ENCODE peak calls at places on chromosomes 13 and 19, in five cellular contexts. N, K, S, I and E are unnamed samples.

GRCh38 chr19:48915757-48916156 is 15.6 kb downstream of the NUCB1 start:
- DNase-seq in N (no peak), K (no peak), S (no peak), I (no peak), E (no peak)

GRCh38 chr19:47723573-47723923 is 10.3 kb downstream of the EHD2 start:
- DNase-seq in N (peak; percentile 92), K (no peak), S (no peak), I (no peak), E (no peak)

GRCh38 chr13:87093399-87093798 is 577.8 kb upstream of the SLITRK5 start:
- DNase-seq in N (no peak), K (no peak), S (no peak), I (no peak), E (no peak)

GRCh38 chr13:59230484-59231264 is 933.1 kb downstream of the DIAPH3 start:
- DNase-seq in N (no peak), K (no peak), S (no peak), I (no peak), E (no peak)

GRCh38 chr19:40411125-40411842 is 1.9 kb downstream of the PRX start:
- DNase-seq in N (no peak), K (no peak), S (no peak), I (no peak), E (no peak)

GRCh38 chr13:46728777-46729176 is 68.2 kb downstream of the ESD start:
- DNase-seq in N (no peak), K (no peak), S (no peak), I (peak; percentile 31), E (no peak)

GRCh38 chr13:114067886-114068722 is 64.3 kb downstream of the RASA3 start:
- DNase-seq in N (no peak), K (no peak), S (peak; percentile 10), I (peak; percentile 51), E (no peak)

GRCh38 chr19:41545547-41545946 is 30.4 kb upstream of the CEACAM21 start:
- DNase-seq in N (no peak), K (no peak), S (no peak), I (no peak), E (no peak)

GRCh38 chr19:4194353-4194752 is 11.9 kb downstream of the ANKRD24 start:
- DNase-seq in N (no peak), K (no peak), S (no peak), I (no peak), E (no peak)

GRCh38 chr13:30978981-30979956 is 46.8 kb downstream of the TEX26 start:
- DNase-seq in N (peak; percentile 46), K (no peak), S (peak; percentile 92), I (peak; percentile 23), E (peak; percentile 64)

GRCh38 chr13:93956416-93956815 is 523.1 kb downstream of the DCT start:
- DNase-seq in N (no peak), K (no peak), S (no peak), I (no peak), E (no peak)

GRCh38 chr13:111388851-111389500 is 68.5 kb downstream of the TEX29 start:
- DNase-seq in N (no peak), K (no peak), S (no peak), I (peak; percentile 37), E (no peak)

GRCh38 chr19:55635334-55635717 is 5.5 kb upstream of the ZNF580 start:
- DNase-seq in N (no peak), K (no peak), S (no peak), I (no peak), E (no peak)

GRCh38 chr19:18274303-18274775 is at the start of gene IQCN:
- DNase-seq in N (peak; percentile 28), K (no peak), S (no peak), I (peak; percentile 62), E (no peak)

GRCh38 chr13:111893071-111893606 is 173.8 kb upstream of the SOX1 start:
- DNase-seq in N (no peak), K (no peak), S (peak; percentile 72), I (no peak), E (peak; percentile 77)

GRCh38 chr13:100323937-100324336 is 235.0 kb downstream of the PCCA start:
- DNase-seq in N (no peak), K (no peak), S (no peak), I (no peak), E (no peak)

GRCh38 chr19:40570313-40571004 is 6.2 kb upstream of the SHKBP1 start:
- DNase-seq in N (peak; percentile 100), K (peak; percentile 93), S (peak; percentile 100), I (peak; percentile 95), E (peak; percentile 100)

GRCh38 chr13:31234729-31235128 is 35.0 kb downstream of the B3GLCT start:
- DNase-seq in N (peak; percentile 18), K (no peak), S (no peak), I (no peak), E (no peak)

GRCh38 chr19:4732680-4733114 is 9.1 kb upstream of the DPP9 start:
- DNase-seq in N (peak; percentile 74), K (peak; percentile 87), S (peak; percentile 74), I (peak; percentile 53), E (peak; percentile 62)

GRCh38 chr19:35299523-35300339 is 7.8 kb downstream of the MAG start:
- DNase-seq in N (no peak), K (no peak), S (peak; percentile 74), I (peak; percentile 24), E (peak; percentile 45)

GRCh38 chr19:17739121-17739875 is 12.0 kb upstream of the FCHO1 start:
- DNase-seq in N (peak; percentile 53), K (no peak), S (no peak), I (no peak), E (peak; percentile 37)

GRCh38 chr19:42328854-42329253 is 3.4 kb downstream of the MEGF8 start:
- DNase-seq in N (no peak), K (no peak), S (no peak), I (no peak), E (no peak)

GRCh38 chr13:57624565-57625435 is 6.7 kb upstream of the PCDH17 start:
- DNase-seq in N (peak; percentile 74), K (no peak), S (peak; percentile 49), I (no peak), E (peak; percentile 63)

GRCh38 chr13:113552786-113553540 is 31.6 kb upstream of the TFDP1 start:
- DNase-seq in N (no peak), K (no peak), S (no peak), I (no peak), E (no peak)

GRCh38 chr19:2983351-2984195 is 6.2 kb downstream of the TLE6 start:
- DNase-seq in N (peak; percentile 90), K (no peak), S (peak; percentile 80), I (no peak), E (no peak)

GRCh38 chr19:39411006-39411831 is 1.2 kb upstream of the PLEKHG2 start:
- DNase-seq in N (peak; percentile 69), K (no peak), S (no peak), I (no peak), E (no peak)

GRCh38 chr19:35403116-35403760 is 32.4 kb downstream of the GPR42 start:
- DNase-seq in N (peak; percentile 44), K (no peak), S (no peak), I (no peak), E (no peak)

GRCh38 chr13:67228909-67229308 is 1.2 kb downstream of the PCDH9 start:
- DNase-seq in N (peak; percentile 29), K (no peak), S (no peak), I (no peak), E (no peak)

GRCh38 chr19:18738961-18739690 is 52.0 kb downstream of the COMP start:
- DNase-seq in N (no peak), K (no peak), S (no peak), I (no peak), E (no peak)

GRCh38 chr19:48565090-48565489 is 13.1 kb downstream of the SULT2B1 start:
- DNase-seq in N (peak; percentile 40), K (no peak), S (no peak), I (no peak), E (no peak)

GRCh38 chr19:11963566-11964355 is 1.1 kb upstream of the ZNF763 start:
- DNase-seq in N (peak; percentile 85), K (peak; percentile 71), S (peak; percentile 91), I (peak; percentile 73), E (peak; percentile 82)

GRCh38 chr19:16615788-16616187 is 12.2 kb downstream of the MED26 start:
- DNase-seq in N (no peak), K (no peak), S (no peak), I (no peak), E (no peak)

GRCh38 chr13:110816500-110816899 is 98.4 kb downstream of the ANKRD10 start:
- DNase-seq in N (no peak), K (no peak), S (no peak), I (no peak), E (no peak)

GRCh38 chr13:93767917-93768422 is 541.4 kb downstream of the GPC6 start:
- DNase-seq in N (no peak), K (no peak), S (no peak), I (no peak), E (no peak)

GRCh38 chr13:29099781-29100406 is 279.8 kb downstream of the MTUS2 start:
- DNase-seq in N (no peak), K (no peak), S (no peak), I (no peak), E (no peak)